ENCODE peak calls at places on chromosome 1, in four cellular contexts. U is HFF-Myc, E is fibroblast of lung, F is A549. C is an unnamed sample.

GRCh38 chr1:182889997-182890396 is 50.9 kb downstream of the DHX9 start:
- DNase-seq in U (no peak), E (peak; percentile 3), F (no peak), C (no peak)

GRCh38 chr1:186680031-186681012 is at the start of gene PTGS2:
- DNase-seq in U (peak; percentile 96), E (peak; percentile 94), F (peak; percentile 97), C (peak; percentile 96)

GRCh38 chr1:155978325-155978972 is at the start of gene ARHGEF2:
- DNase-seq in U (no peak), E (peak; percentile 76), F (peak; percentile 80), C (peak; percentile 78)

GRCh38 chr1:151352001-151352718 is 5.1 kb upstream of the RFX5 start:
- DNase-seq in U (no peak), E (peak; percentile 32), F (peak; percentile 23), C (no peak)

GRCh38 chr1:145985502-145986439 is 10.6 kb downstream of the TXNIP start:
- DNase-seq in U (no peak), E (peak; percentile 61), F (peak; percentile 29), C (no peak)

GRCh38 chr1:156406229-156406628 is 37.2 kb downstream of the RHBG start:
- DNase-seq in U (no peak), E (no peak), F (no peak), C (no peak)

GRCh38 chr1:10646347-10646861 is 150.0 kb downstream of the CASZ1 start:
- DNase-seq in U (no peak), E (peak; percentile 60), F (peak; percentile 51), C (no peak)

GRCh38 chr1:164608651-164609057 is 49.7 kb downstream of the PBX1 start:
- DNase-seq in U (no peak), E (peak; percentile 68), F (no peak), C (no peak)

GRCh38 chr1:118186026-118186425 is 998 bp upstream of the SPAG17 start:
- DNase-seq in U (no peak), E (no peak), F (no peak), C (no peak)

GRCh38 chr1:160024195-160024905 is 7.4 kb downstream of the PIGM start:
- DNase-seq in U (no peak), E (no peak), F (no peak), C (no peak)

GRCh38 chr1:208499601-208500000 is 255.4 kb upstream of the PLXNA2 start:
- DNase-seq in U (no peak), E (no peak), F (peak; percentile 9), C (no peak)

GRCh38 chr1:226603030-226603960 is 54.7 kb downstream of the STUM start:
- DNase-seq in U (peak; percentile 49), E (peak; percentile 10), F (no peak), C (no peak)

GRCh38 chr1:110111081-110111480 is 1.2 kb upstream of the UBL4B start:
- DNase-seq in U (no peak), E (no peak), F (no peak), C (no peak)

GRCh38 chr1:160296036-160296435 is 11.1 kb upstream of the PEX19 start:
- DNase-seq in U (no peak), E (no peak), F (no peak), C (no peak)

GRCh38 chr1:41618066-41618825 is 133.8 kb upstream of the EDN2 start:
- DNase-seq in U (no peak), E (peak; percentile 52), F (no peak), C (peak; percentile 47)

GRCh38 chr1:205043866-205044265 is 854 bp downstream of the CNTN2 start:
- DNase-seq in U (no peak), E (no peak), F (no peak), C (no peak)

GRCh38 chr1:53321366-53321765 is 6.5 kb downstream of the LRP8 start:
- DNase-seq in U (no peak), E (no peak), F (peak; percentile 17), C (peak; percentile 17)

GRCh38 chr1:181317261-181317924 is 165.9 kb upstream of the CACNA1E start:
- DNase-seq in U (no peak), E (no peak), F (no peak), C (no peak)

GRCh38 chr1:15339580-15339979 is 70.1 kb upstream of the EFHD2 start:
- DNase-seq in U (no peak), E (no peak), F (no peak), C (peak; percentile 23)

GRCh38 chr1:87331319-87332269 is 2.9 kb downstream of the LMO4 start:
- DNase-seq in U (no peak), E (peak; percentile 72), F (peak; percentile 49), C (peak; percentile 81)
- TF ChIP-seq CTCF in U (no peak), E (peak; percentile 10), F (no peak), C (no peak)

GRCh38 chr1:23368562-23369334 is 888 bp downstream of the ZNF436 start:
- DNase-seq in U (no peak), E (peak; percentile 91), F (peak; percentile 86), C (peak; percentile 82)
- TF ChIP-seq CTCF in U (peak; percentile 29), E (no peak), F (no peak), C (peak; percentile 10)

DNA sequence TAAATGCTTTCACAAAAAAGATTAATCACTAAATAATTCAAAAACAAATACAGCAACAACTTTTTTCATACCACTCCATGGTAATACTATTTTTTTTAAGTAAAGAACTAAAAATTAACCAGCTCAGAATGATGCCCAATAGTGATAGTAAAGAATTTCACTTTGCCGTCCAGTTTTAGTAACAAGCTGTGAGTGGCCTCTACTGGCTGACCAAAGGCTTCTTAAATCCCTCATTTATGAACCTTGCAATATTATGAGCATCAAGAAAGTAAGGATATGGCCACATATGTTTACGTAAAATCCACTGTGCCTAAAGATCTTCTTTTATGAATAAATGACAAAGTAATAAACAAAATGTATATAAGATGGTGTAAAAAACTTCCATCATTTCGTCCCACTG is 108.6 kb downstream of the GPATCH2 start:
- DNase-seq in U (no peak), E (no peak), F (peak; percentile 14), C (no peak)
- TF ChIP-seq CTCF in U (no peak), E (peak; percentile 26), F (no peak), C (no peak)

GRCh38 chr1:200530551-200531261 is 89.8 kb downstream of the KIF14 start:
- DNase-seq in U (no peak), E (no peak), F (no peak), C (no peak)

GRCh38 chr1:200540281-200540680 is 80.3 kb downstream of the KIF14 start:
- DNase-seq in U (no peak), E (no peak), F (no peak), C (no peak)

DNA sequence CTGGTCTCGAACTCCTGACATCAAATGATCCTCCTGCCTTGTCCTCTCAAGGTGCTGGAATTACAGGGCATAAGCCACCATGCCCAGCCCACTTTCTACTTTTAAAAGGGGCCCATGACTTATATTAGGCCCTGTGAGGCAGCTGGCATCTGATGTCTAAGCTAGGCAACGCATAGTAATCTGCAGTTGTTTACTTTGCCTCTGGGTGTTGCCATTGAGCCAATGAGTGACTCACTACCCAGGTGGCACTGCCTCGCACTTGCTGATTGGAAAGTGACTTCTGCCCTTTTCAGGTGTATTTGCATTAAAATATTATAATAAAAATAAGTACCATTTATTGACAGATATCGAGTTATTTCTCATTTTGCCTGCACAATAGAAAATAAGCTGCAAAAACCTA is 84.9 kb downstream of the KIF14 start:
- DNase-seq in U (no peak), E (peak; percentile 30), F (peak; percentile 64), C (peak; percentile 63)
- TF ChIP-seq CTCF in U (peak; percentile 15), E (no peak), F (peak; percentile 18), C (peak; percentile 37)

GRCh38 chr1:197101920-197102319 is 34.9 kb upstream of the F13B start:
- DNase-seq in U (no peak), E (no peak), F (no peak), C (no peak)

GRCh38 chr1:197106869-197107268 is 39.6 kb downstream of the ASPM start:
- DNase-seq in U (no peak), E (no peak), F (no peak), C (no peak)

GRCh38 chr1:197100677-197101076 is 33.6 kb upstream of the F13B start:
- DNase-seq in U (no peak), E (no peak), F (no peak), C (no peak)

GRCh38 chr1:197099444-197099843 is 32.4 kb upstream of the F13B start:
- DNase-seq in U (no peak), E (no peak), F (no peak), C (no peak)

DNA sequence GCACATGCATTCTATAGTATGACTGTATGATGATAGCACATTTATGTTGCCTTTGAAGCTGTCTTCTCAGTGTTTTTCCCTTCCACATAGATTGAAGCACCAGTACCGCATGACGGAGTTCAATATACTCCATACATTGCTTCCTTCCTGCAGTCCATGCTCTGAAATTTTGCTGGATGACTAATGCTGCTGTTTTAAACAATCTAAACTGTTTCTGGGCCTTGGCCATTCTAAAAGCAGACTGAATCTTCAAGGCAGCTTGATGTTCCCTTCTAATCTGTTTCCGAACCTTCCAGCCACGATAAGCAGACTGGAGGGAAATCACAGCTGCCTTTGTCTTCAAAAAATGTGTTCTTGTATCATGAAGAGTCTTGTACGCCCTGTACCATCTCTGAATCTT is 36.2 kb upstream of the F13B start:
- DNase-seq in U (no peak), E (peak; percentile 38), F (no peak), C (no peak)
- TF ChIP-seq CTCF in U (no peak), E (no peak), F (no peak), C (no peak)

DNA sequence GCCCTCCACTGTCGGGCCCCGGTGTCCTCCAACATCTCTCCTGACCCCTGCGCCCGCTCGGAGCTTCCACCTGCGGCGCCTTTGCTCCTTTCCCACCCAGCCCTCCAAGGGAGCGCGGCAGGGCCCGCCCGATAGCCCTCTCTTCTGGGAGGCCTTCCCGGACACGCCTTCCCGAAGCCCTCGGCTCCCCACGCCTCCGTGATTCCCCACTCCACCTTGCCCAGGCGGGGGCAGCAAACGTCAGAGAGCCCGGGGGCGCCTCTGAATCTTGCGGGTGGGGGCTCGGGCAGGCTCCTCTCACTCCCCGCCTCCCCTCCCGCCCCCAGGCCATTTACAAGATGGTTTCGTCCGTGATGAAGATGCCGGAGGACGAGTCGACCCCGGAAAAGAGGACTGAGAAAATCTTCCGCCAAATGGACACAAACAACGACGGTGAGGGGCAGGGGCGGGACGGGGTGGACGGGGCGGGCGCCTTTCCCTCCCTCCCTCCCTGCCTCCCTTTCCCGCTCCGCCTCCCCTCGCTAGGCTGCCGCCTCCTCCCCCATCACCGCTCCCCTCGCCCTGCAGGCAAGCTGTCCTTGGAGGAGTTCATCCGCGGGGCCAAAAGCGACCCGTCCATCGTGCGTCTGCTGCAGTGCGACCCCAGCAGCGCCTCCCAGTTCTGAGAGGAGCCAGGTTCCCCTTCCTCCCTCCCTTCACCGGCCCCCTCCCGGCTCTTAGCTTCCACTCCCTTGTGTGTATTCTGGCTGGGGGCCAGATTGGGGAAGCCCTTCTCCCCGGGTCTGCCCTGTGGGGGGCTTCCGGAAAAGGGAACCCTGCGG is 7.1 kb downstream of the HPCA start:
- DNase-seq in U (no peak), E (peak; percentile 37), F (peak; percentile 38), C (peak; percentile 42)
- TF ChIP-seq CTCF in U (no peak), E (no peak), F (peak; percentile 40), C (peak; percentile 18)

DNA sequence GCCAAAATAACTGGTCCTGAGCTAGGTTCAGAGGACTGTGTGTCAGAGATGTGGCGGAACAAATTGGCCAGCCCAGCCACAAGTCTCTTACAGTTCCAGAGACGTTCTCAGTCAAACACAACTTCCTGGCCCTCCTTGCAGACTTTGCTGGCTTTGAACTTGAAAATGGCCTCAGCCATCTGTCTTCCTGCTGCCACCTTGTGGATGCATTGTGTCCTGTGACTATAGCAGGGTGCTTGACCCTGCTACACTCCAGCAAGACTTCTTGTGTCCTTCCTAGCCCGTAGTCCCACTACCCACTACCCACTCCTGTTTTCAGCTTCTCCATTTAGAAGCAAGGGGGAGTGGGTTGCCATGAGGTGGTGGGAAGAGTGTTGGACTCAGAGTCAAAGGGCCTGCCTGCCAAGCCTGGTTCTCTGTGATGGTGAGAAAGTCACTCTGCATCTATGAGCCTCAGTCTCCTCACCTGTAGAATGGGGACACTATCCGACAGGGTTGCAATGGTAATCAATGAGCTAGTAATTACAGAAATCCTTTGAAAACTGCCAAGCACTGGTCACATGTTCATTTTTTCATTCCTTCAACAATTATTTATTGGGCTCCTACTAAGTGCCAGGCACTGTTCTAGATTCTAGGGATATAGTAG is 109.9 kb downstream of the IGSF21 start:
- DNase-seq in U (no peak), E (no peak), F (peak; percentile 36), C (peak; percentile 17)
- TF ChIP-seq CTCF in U (peak; percentile 21), E (no peak), F (peak; percentile 11), C (no peak)

C was measured in Calu3.